ENCODE peak calls at places on chromosomes 6 and 20, in eight cellular contexts. I, M, R, D, Q, L, G and F are unnamed samples.

GRCh38 chr6:157533397-157533814 is 152.4 kb downstream of the ZDHHC14 start:
- DNase-seq in Q (no peak), D (no peak), L (no peak), I (no peak), G (peak), M (peak), R (no peak), F (no peak)

GRCh38 chr6:165571721-165572132 is 91.3 kb downstream of the PDE10A start:
- DNase-seq in R (no peak), L (no peak), G (no peak), D (no peak), Q (no peak), M (no peak), I (no peak), F (no peak)

GRCh38 chr20:36312724-36313441 is 6.7 kb downstream of the DLGAP4 start:
- DNase-seq in G (no peak), D (no peak), R (no peak), I (no peak), M (no peak), L (no peak), Q (no peak), F (no peak)

GRCh38 chr6:25717856-25718740 is 36.4 kb upstream of the SLC17A4 start:
- DNase-seq in L (peak), Q (no peak), M (peak), I (peak), R (no peak), G (peak), D (peak), F (peak)

GRCh38 chr6:11500008-11500407 is 37.5 kb upstream of the TMEM170B start:
- DNase-seq in M (no peak), L (no peak), R (no peak), Q (no peak), D (peak), I (no peak), G (no peak), F (no peak)

GRCh38 chr6:50143011-50143719 is 93.4 kb upstream of the DEFB112 start:
- DNase-seq in M (no peak), Q (no peak), G (no peak), R (no peak), I (no peak), L (no peak), D (no peak), F (no peak)

GRCh38 chr6:157953580-157954091 is 28.0 kb upstream of the SYNJ2 start:
- DNase-seq in G (no peak), M (no peak), Q (no peak), L (peak), D (peak), R (no peak), I (no peak), F (no peak)

GRCh38 chr6:25061289-25061945 is 125.7 kb upstream of the RIPOR2 start:
- DNase-seq in L (no peak), Q (no peak), R (peak), M (no peak), D (no peak), G (no peak), I (no peak), F (no peak)

GRCh38 chr6:89350281-89351037 is 2.1 kb downstream of the UBE2J1 start:
- DNase-seq in R (no peak), M (no peak), Q (no peak), G (no peak), I (no peak), L (no peak), D (peak), F (peak)

GRCh38 chr6:148723484-148723883 is 23.3 kb upstream of the UST start:
- DNase-seq in L (no peak), I (no peak), Q (no peak), G (no peak), R (no peak), D (no peak), M (no peak), F (no peak)

GRCh38 chr6:37456816-37457560 is 24.0 kb downstream of the CMTR1 start:
- DNase-seq in I (no peak), Q (no peak), G (no peak), R (no peak), D (no peak), L (no peak), M (no peak), F (no peak)

GRCh38 chr20:46853926-46854325 is 40.7 kb upstream of the EYA2 start:
- DNase-seq in Q (no peak), L (no peak), G (no peak), D (no peak), I (no peak), R (no peak), M (no peak), F (no peak)

GRCh38 chr20:45845452-45845851 is 11.7 kb downstream of the ACOT8 start:
- DNase-seq in Q (no peak), M (no peak), D (no peak), I (no peak), L (no peak), G (no peak), R (no peak), F (no peak)

GRCh38 chr6:144151010-144151727 is 852 bp downstream of the STX11 start:
- DNase-seq in M (no peak), D (peak), L (no peak), G (peak), I (no peak), Q (peak), R (no peak), F (no peak)

GRCh38 chr6:88761237-88762031 is 202.0 kb downstream of the RNGTT start:
- DNase-seq in R (no peak), G (no peak), I (no peak), L (no peak), M (no peak), D (no peak), Q (peak), F (no peak)

GRCh38 chr20:53829706-53830521 is 236.3 kb upstream of the ZNF217 start:
- DNase-seq in L (peak), I (no peak), R (no peak), G (peak), D (peak), Q (no peak), M (no peak), F (peak)

GRCh38 chr6:79307321-79308036 is 73.0 kb upstream of the HMGN3 start:
- DNase-seq in Q (no peak), D (no peak), I (no peak), G (no peak), R (no peak), M (no peak), L (peak), F (no peak)

GRCh38 chr20:47453167-47453782 is 48.4 kb upstream of the NCOA3 start:
- DNase-seq in L (peak), D (peak), R (no peak), I (peak), G (no peak), M (no peak), Q (peak), F (no peak)

GRCh38 chr6:157994126-157994795 is 12.6 kb downstream of the SYNJ2 start:
- DNase-seq in R (no peak), D (no peak), G (no peak), Q (no peak), L (peak), M (no peak), I (no peak), F (no peak)

GRCh38 chr20:59645316-59645715 is 41.0 kb downstream of the PHACTR3 start:
- DNase-seq in D (no peak), Q (no peak), I (no peak), M (no peak), L (no peak), G (no peak), R (no peak), F (no peak)

GRCh38 chr6:37061157-37061804 is 55.8 kb downstream of the FGD2 start:
- DNase-seq in R (no peak), D (no peak), L (no peak), G (no peak), M (peak), I (no peak), Q (no peak), F (no peak)

GRCh38 chr6:137794510-137795200 is 72.4 kb upstream of the TNFAIP3 start:
- DNase-seq in M (no peak), I (no peak), G (peak), Q (no peak), D (no peak), R (no peak), L (peak), F (no peak)

GRCh38 chr20:44601801-44602204 is 19.4 kb downstream of the PKIG start:
- DNase-seq in R (no peak), I (no peak), M (no peak), L (no peak), Q (no peak), G (no peak), D (peak), F (no peak)

GRCh38 chr6:133170602-133171001 is 70.6 kb upstream of the EYA4 start:
- DNase-seq in L (peak), I (no peak), Q (no peak), R (no peak), D (no peak), G (no peak), M (no peak), F (no peak)

GRCh38 chr6:122322824-122323223 is 76.6 kb upstream of the HSF2 start:
- DNase-seq in Q (no peak), L (no peak), M (peak), D (peak), I (no peak), R (no peak), G (no peak), F (peak)

GRCh38 chr6:3531481-3531880 is 74.6 kb upstream of the SLC22A23 start:
- DNase-seq in Q (no peak), R (no peak), M (no peak), G (no peak), D (no peak), I (no peak), L (no peak), F (no peak)

GRCh38 chr6:112311950-112312547 is 35.1 kb upstream of the RFPL4B start:
- DNase-seq in R (no peak), L (peak), D (peak), M (peak), Q (no peak), G (peak), I (no peak), F (no peak)

GRCh38 chr6:30041821-30042220 is 19.2 kb upstream of the POLR1H start:
- DNase-seq in Q (no peak), I (no peak), D (no peak), R (no peak), L (no peak), M (no peak), G (no peak), F (no peak)

GRCh38 chr20:20217626-20218025 is 150.3 kb upstream of the INSM1 start:
- DNase-seq in M (no peak), I (no peak), L (no peak), R (no peak), Q (no peak), D (no peak), G (no peak), F (no peak)

GRCh38 chr6:16712931-16713484 is 48.3 kb downstream of the ATXN1 start:
- DNase-seq in R (no peak), L (no peak), G (peak), D (peak), M (no peak), Q (no peak), I (peak), F (no peak)
- H3K4me3 ChIP-seq in R (no peak), L (no peak), G (no peak), D (peak), M (peak), Q (no peak), I (peak), F (peak)

GRCh38 chr6:129073651-129074419 is 190.9 kb downstream of the LAMA2 start:
- DNase-seq in I (no peak), G (no peak), M (no peak), D (peak), R (no peak), Q (no peak), L (no peak), F (no peak)

GRCh38 chr6:129069006-129069405 is 186.1 kb downstream of the LAMA2 start:
- DNase-seq in I (no peak), R (no peak), D (no peak), Q (no peak), G (no peak), M (no peak), L (no peak), F (no peak)
- TF ChIP-seq POLR2AphosphoS5 in I (no peak), R (no peak), D (no peak), Q (no peak), G (no peak), M (no peak), L (no peak), F (no peak)

GRCh38 chr20:32465092-32465900 is 107.2 kb downstream of the ASXL1 start:
- DNase-seq in D (peak), G (no peak), Q (no peak), R (no peak), I (no peak), M (no peak), L (peak), F (no peak)
- H3K9ac ChIP-seq in D (peak), G (peak), Q (no peak), R (no peak), I (no peak), M (no peak), L (peak), F (no peak)

GRCh38 chr20:62181808-62182207 is 1.0 kb upstream of the MTG2 start:
- DNase-seq in G (no peak), D (no peak), L (no peak), Q (no peak), I (no peak), R (no peak), M (no peak), F (no peak)
- H3K4me3 ChIP-seq in G (peak), D (peak), L (peak), Q (peak), I (peak), R (peak), M (peak), F (peak)

GRCh38 chr20:50892394-50892793 is 38.8 kb downstream of the ADNP start:
- DNase-seq in Q (no peak), L (no peak), D (no peak), G (no peak), I (no peak), R (no peak), M (no peak), F (no peak)

GRCh38 chr20:50895111-50895830 is 36.0 kb downstream of the ADNP start:
- DNase-seq in G (no peak), R (no peak), Q (no peak), M (no peak), I (no peak), D (no peak), L (peak), F (no peak)

GRCh38 chr20:50893620-50894019 is 37.6 kb downstream of the ADNP start:
- DNase-seq in G (no peak), M (no peak), L (no peak), D (no peak), I (no peak), Q (no peak), R (no peak), F (no peak)

GRCh38 chr20:50886184-50886790 is 45.0 kb downstream of the ADNP start:
- DNase-seq in L (no peak), M (no peak), D (no peak), G (peak), I (no peak), Q (no peak), R (no peak), F (no peak)

DNA sequence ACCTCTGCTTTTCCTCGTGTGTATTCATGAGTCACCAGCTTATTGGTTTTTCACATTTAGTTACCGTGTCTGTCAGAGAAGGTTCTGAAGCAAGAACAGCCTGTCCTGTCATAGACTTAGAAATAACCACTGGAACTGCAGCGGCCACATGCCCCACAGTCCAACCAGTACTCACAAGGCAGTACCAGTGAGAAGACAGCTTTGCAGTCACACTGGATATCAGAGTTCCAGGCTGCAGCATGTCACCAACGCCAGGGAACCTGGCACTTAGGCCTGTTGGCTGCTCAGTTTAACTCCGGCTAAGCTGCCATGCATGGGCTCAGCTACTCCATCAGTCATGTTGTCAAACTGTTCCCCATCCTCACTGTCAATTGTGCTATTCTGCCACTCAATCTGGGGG is 40.1 kb downstream of the ADNP start:
- DNase-seq in Q (no peak), G (no peak), R (no peak), I (no peak), M (no peak), D (no peak), L (no peak), F (no peak)
- TF ChIP-seq POLR2AphosphoS5 in Q (no peak), G (peak), R (no peak), I (no peak), M (no peak), D (no peak), L (no peak), F (no peak)